ENCODE peak calls at places on chromosomes 5 and 9, in four cellular contexts. R, D, X and S are unnamed samples.

GRCh38 chr5:108295588-108296368 is 86.1 kb downstream of the FBXL17 start:
- DNase-seq in D (no peak), X (no peak), R (no peak), S (no peak)

GRCh38 chr5:74042559-74043357 is 416.8 kb downstream of the ARHGEF28 start:
- DNase-seq in X (no peak), R (no peak), D (no peak), S (no peak)

GRCh38 chr5:123708074-123708806 is 196.3 kb downstream of the CSNK1G3 start:
- DNase-seq in R (no peak), D (no peak), X (no peak), S (no peak)

GRCh38 chr5:169027456-169028118 is 273.4 kb downstream of the SLIT3 start:
- DNase-seq in R (no peak), D (no peak), X (no peak), S (no peak)

GRCh38 chr9:122695696-122696095 is 20.8 kb downstream of the OR1L3 start:
- DNase-seq in R (no peak), D (no peak), X (no peak), S (no peak)

GRCh38 chr9:70566743-70567142 is 152.3 kb upstream of the KLF9 start:
- DNase-seq in R (no peak), X (no peak), D (peak), S (no peak)

GRCh38 chr9:99181621-99182020 is 40.1 kb downstream of the ALG2 start:
- DNase-seq in X (no peak), D (no peak), R (no peak), S (no peak)

GRCh38 chr9:4490705-4491620 is 695 bp downstream of the SLC1A1 start:
- DNase-seq in X (peak), R (no peak), D (peak), S (no peak)

GRCh38 chr5:106656821-106657220 is 1013.9 kb downstream of the EFNA5 start:
- DNase-seq in R (no peak), X (no peak), D (no peak), S (no peak)

GRCh38 chr5:103041071-103041676 is 78.8 kb downstream of the GIN1 start:
- DNase-seq in R (no peak), X (no peak), D (no peak), S (peak)

GRCh38 chr9:77021289-77021927 is 2.0 kb downstream of the FOXB2 start:
- DNase-seq in X (no peak), D (no peak), R (no peak), S (no peak)

GRCh38 chr9:72826954-72827953 is 125.6 kb downstream of the ALDH1A1 start:
- DNase-seq in R (no peak), D (no peak), X (no peak), S (no peak)

GRCh38 chr5:73381587-73382411 is 66.8 kb downstream of the FOXD1 start:
- DNase-seq in R (peak), D (no peak), X (no peak), S (no peak)

GRCh38 chr9:4464911-4465513 is 25.3 kb upstream of the SLC1A1 start:
- DNase-seq in D (no peak), R (no peak), X (no peak), S (no peak)

DNA sequence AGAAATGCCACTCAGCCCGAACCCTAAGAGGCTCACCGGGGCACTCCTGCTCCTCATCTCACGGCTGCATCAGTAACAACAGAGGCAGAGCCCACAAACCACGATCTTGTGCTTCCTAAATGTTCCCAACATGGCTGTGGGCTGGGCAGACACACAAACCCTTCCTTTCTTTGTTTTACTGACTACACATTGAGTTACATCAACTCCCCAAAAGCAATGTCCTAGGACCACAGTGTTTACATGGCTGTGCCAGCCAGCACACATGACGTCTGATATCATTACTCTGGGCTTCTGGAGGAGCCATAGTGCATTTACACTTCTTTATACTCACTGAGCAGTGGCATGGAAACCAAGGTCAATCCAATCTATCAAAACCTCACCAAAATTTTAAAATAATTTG is 101.4 kb downstream of the LHFPL2 start:
- DNase-seq in D (no peak), R (no peak), X (no peak), S (no peak)
- H3K4me3 ChIP-seq in D (no peak), R (no peak), X (no peak), S (no peak)

GRCh38 chr5:147234825-147235635 is at the start of gene STK32A:
- DNase-seq in R (peak), X (no peak), D (peak), S (no peak)
- H3K4me3 ChIP-seq in R (peak), X (peak), D (peak), S (no peak)

GRCh38 chr5:149383399-149383798 is 4.3 kb upstream of the IL17B start:
- DNase-seq in X (no peak), R (no peak), D (no peak), S (no peak)
- H3K4me3 ChIP-seq in X (no peak), R (peak), D (no peak), S (no peak)

DNA sequence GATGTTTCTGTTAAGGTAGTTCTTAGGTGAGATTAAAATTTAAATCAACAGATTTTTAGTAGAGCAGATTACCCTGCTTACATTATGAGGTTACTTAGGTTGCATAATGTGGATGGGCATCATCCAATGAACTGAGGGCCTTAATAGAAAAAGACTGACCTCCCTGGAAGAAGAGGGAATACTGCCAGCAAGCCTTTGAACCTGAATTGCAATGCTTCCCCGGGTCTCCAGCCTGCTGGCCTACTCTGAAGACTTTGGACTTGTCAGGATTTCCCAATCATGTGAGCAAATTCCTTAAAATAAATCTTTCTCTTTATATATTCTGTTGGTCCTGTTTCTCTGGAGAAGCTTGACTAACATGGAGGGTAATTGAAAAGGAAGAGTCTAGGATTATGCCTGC is 542.1 kb upstream of the ARRDC3 start:
- DNase-seq in D (no peak), X (peak), R (no peak), S (no peak)
- H3K4me3 ChIP-seq in D (no peak), X (no peak), R (no peak), S (no peak)

GRCh38 chr9:34333836-34334235 is 4.5 kb downstream of the NUDT2 start:
- DNase-seq in X (no peak), R (no peak), D (no peak), S (no peak)

GRCh38 chr9:34332370-34332964 is 3.1 kb downstream of the NUDT2 start:
- DNase-seq in D (no peak), X (no peak), R (no peak), S (peak)

GRCh38 chr9:34334916-34335315 is 5.5 kb downstream of the NUDT2 start:
- DNase-seq in X (no peak), R (no peak), D (no peak), S (no peak)

GRCh38 chr9:34335376-34335775 is 6.0 kb downstream of the NUDT2 start:
- DNase-seq in R (no peak), D (no peak), X (no peak), S (no peak)

DNA sequence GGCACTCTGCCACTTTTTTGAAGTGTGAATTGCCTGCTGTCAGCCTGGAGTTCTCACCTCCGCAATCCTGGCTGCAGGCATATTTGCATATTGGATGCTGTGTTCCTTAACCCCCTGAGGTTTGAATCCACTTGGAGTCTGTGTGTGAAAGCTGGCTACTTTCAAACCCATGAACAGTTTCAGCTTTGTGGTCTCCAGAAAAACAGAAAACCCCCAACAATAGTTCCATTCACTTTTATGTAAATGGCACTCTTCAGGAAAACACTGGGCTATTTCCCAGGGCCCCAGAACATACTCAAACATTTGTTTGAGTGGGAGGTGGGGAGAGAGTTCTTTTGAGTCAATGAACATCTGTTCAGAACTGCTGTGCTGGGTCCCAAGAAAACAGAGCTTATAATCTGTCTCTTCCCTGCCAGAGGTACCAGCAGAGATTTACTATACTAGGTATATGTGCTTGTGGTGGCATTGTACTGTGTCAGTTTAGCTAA is 5.0 kb downstream of the NUDT2 start:
- DNase-seq in X (no peak), D (peak), R (no peak), S (no peak)
- H3K4me3 ChIP-seq in X (no peak), D (no peak), R (no peak), S (no peak)

DNA sequence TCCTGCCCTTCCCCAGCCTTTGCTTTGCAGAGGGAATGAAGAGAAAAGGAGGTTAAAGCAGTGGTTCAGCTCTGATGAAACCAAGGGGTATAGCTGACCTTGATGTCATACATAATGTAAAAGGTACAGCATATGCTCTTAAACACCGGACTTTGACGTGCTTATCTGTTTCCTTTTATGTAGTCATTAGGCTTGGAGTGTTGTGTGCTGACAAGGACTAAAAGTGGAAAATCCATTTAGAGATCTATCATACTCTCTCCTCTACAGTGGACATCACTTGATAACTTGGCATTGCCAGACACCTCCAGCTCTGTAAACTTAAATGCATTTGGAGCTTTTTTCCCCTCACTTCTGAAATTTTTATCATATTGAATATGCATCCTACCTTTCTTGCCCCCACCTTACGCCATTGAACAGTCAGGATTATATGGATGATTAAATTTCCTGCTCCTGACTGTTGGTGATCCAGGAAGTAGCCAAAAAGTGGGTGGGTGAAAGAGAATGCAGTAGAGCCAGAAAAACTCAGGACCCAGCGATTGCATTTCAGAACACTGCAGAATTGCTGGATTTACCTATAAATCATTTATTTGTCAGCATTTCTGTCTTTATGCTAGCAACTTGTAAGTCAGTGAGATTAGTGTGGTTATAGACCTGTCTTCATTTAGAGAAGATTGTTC is 4.1 kb downstream of the TNFAIP8 start:
- DNase-seq in R (no peak), D (no peak), X (no peak), S (no peak)
- H3K4me3 ChIP-seq in R (no peak), D (no peak), X (no peak), S (no peak)

GRCh38 chr9:6079386-6079785 is 64.0 kb upstream of the RANBP6 start:
- DNase-seq in D (no peak), X (no peak), R (no peak), S (no peak)
- H3K4me3 ChIP-seq in D (no peak), X (no peak), R (peak), S (no peak)

GRCh38 chr9:24500761-24501160 is 44.9 kb downstream of the IZUMO3 start:
- DNase-seq in D (no peak), R (no peak), X (no peak), S (no peak)
- H3K4me3 ChIP-seq in D (no peak), R (no peak), X (no peak), S (no peak)

DNA sequence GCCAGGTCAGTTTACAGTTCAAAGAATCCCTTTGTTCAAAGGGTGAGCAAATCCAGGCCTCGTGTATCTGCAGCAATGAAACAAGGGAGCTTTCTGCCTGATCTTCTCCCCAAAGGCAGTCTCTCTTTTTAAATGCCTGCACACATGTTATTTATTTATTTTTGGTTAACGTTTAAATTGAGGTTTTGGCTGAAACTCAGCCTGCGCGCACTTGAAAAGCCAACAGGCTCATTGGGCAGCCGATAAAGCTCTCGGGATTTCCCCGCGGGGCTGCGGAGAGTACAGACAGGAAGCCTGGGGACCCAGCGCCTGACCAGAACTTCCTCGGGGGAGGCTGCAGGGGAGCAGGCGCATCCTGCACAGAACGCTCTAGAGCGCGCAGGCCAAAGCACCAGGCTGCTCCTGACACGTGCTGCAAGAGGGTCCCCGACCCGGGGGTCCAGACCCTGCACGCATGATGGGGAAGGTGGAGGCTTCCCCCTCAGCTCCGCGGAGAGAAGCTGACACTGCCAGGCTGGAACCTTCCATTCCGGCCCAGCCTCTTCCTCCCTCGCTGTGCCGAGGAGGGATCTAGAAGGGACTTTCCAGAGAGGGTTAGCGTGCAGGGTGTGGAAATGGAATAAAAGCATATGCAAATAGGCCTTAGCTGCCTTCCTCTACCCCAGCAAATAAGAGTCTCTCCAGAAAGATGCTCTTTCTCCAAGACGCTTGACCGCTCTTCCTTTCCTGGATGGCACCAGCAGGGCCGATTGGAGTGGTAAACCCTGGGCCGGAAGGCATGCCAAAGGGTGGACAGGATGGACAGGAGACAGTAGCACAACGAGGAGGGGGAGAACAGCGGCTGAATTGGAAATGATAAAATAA is 46.1 kb downstream of the PTTG1 start:
- DNase-seq in D (peak), R (peak), X (peak), S (peak)
- H3K4me3 ChIP-seq in D (no peak), R (peak), X (peak), S (peak)